ENCODE peak calls at places on chromosomes 5 and 9, in nine cellular contexts. M is activated CD8-positive, alpha-beta memory T cell treated with anti-CD3 and anti-CD28 coated beads for 48 hours; X is naive thymus-derived CD8-positive, alpha-beta T cell; Z is HT-29; Q is fibroblast of the aortic adventitia; N is stimulated activated CD4-positive, alpha-beta T cell treated with anti-CD3 and anti-CD28 coated beads, Interleukin-15, amount 100 ng/mL, for 1 hour; R is caudate nucleus; D is PC-9; I is effector CD4-positive, alpha-beta T cell. G is an unnamed sample.

GRCh38 chr5:133334796-133335639 is 277.3 kb downstream of the FSTL4 start:
- DNase-seq in M (no peak), X (peak; percentile 52), Z (no peak), Q (no peak), N (no peak), R (no peak), D (no peak), I (no peak), G (no peak)

GRCh38 chr5:43193171-43193951 is 1.3 kb downstream of the NIM1K start:
- DNase-seq in M (peak; percentile 14), X (peak; percentile 64), Z (no peak), Q (peak; percentile 93), N (no peak), R (peak; percentile 51), D (peak; percentile 92), I (no peak), G (no peak)

GRCh38 chr5:151150484-151151262 is 6.9 kb downstream of the ANXA6 start:
- DNase-seq in M (no peak), X (peak; percentile 92), Z (no peak), Q (peak; percentile 52), N (peak; percentile 52), R (peak; percentile 42), D (no peak), I (peak; percentile 72), G (no peak)

GRCh38 chr5:66519626-66520025 is 76.6 kb upstream of the MAST4 start:
- DNase-seq in M (no peak), X (no peak), Z (no peak), Q (no peak), N (no peak), R (no peak), D (no peak), I (no peak), G (no peak)

GRCh38 chr9:21810881-21811280 is 8.4 kb downstream of the MTAP start:
- DNase-seq in M (no peak), X (no peak), Z (no peak), Q (no peak), N (no peak), R (no peak), D (no peak), I (no peak), G (no peak)

GRCh38 chr5:9474241-9475002 is 71.5 kb downstream of the SEMA5A start:
- DNase-seq in M (no peak), X (no peak), Z (no peak), Q (no peak), N (no peak), R (no peak), D (no peak), I (no peak), G (no peak)

GRCh38 chr5:181190711-181191525 is 14.1 kb downstream of the TRIM7 start:
- DNase-seq in M (no peak), X (no peak), Z (peak; percentile 55), Q (peak; percentile 39), N (no peak), R (no peak), D (no peak), I (peak; percentile 36), G (no peak)

GRCh38 chr5:124528838-124529237 is 217.6 kb downstream of the ZNF608 start:
- DNase-seq in M (no peak), X (no peak), Z (no peak), Q (no peak), N (no peak), R (no peak), D (no peak), I (no peak), G (no peak)

GRCh38 chr5:36177715-36178556 is 26.0 kb downstream of the SKP2 start:
- DNase-seq in M (no peak), X (no peak), Z (peak; percentile 58), Q (peak; percentile 79), N (no peak), R (no peak), D (no peak), I (no peak), G (no peak)

GRCh38 chr9:89422151-89422918 is 75.6 kb downstream of the SEMA4D start:
- DNase-seq in M (no peak), X (no peak), Z (no peak), Q (no peak), N (no peak), R (no peak), D (no peak), I (peak; percentile 58), G (no peak)

GRCh38 chr5:88145603-88146467 is 122.8 kb downstream of the TMEM161B start:
- DNase-seq in M (no peak), X (no peak), Z (no peak), Q (no peak), N (no peak), R (no peak), D (no peak), I (no peak), G (no peak)

G was measured in omental fat pad.